ENCODE peak calls at places on chromosomes 16 and 17, in ten cellular contexts. I is left ventricle myocardium inferior, Q is left lung, N is sigmoid colon, J is uterus, P is IMR-90, V is ovary, H is SJSA1, G is endodermal cell, R is transverse colon. Z is an unnamed sample. For H3K4me1 and H3K27me3, the result is how much of the 10 kb centered on the place peaks cover.

GRCh38 chr16:63185235-63185780 is 1149.1 kb upstream of the CDH8 start:
- DNase-seq in J (no peak), H (no peak), I (no peak), V (no peak), N (no peak), Q (no peak), G (no peak), R (no peak), P (no peak), Z (no peak)

GRCh38 chr17:63189930-63190329 is 223.9 kb downstream of the TANC2 start:
- DNase-seq in H (no peak), R (no peak), P (no peak), V (no peak), J (no peak), I (no peak), G (no peak), N (no peak), Q (no peak), Z (no peak)

GRCh38 chr17:39688475-39688835 is 598 bp upstream of the PGAP3 start:
- DNase-seq in H (no peak), I (no peak), G (peak), Q (no peak), R (no peak), J (no peak), N (no peak), V (no peak), P (peak), Z (peak)

GRCh38 chr16:66934138-66934838 is at the start of gene CIAO2B:
- DNase-seq in R (peak), N (peak), I (peak), G (peak), Q (peak), H (peak), J (peak), V (peak), P (peak), Z (peak)

GRCh38 chr17:50501906-50502642 is 6.2 kb upstream of the MYCBPAP start:
- DNase-seq in H (no peak), Q (no peak), P (no peak), I (no peak), V (no peak), J (no peak), G (peak), R (no peak), N (peak), Z (no peak)

GRCh38 chr16:89373355-89374110 is 116.8 kb downstream of the ANKRD11 start:
- DNase-seq in R (no peak), G (no peak), N (peak), Q (no peak), H (no peak), I (no peak), V (peak), J (peak), P (peak), Z (no peak)

GRCh38 chr17:8894673-8895578 is 27.5 kb upstream of the PIK3R6 start:
- DNase-seq in P (peak), Q (no peak), R (peak), I (peak), G (peak), V (no peak), N (no peak), J (no peak), H (peak), Z (peak)

GRCh38 chr16:46568472-46569230 is 52.5 kb downstream of the SHCBP1 start:
- DNase-seq in G (no peak), R (no peak), J (no peak), P (no peak), I (no peak), Q (no peak), H (no peak), V (no peak), N (no peak), Z (no peak)

GRCh38 chr17:37802712-37803416 is 58.0 kb upstream of the HNF1B start:
- DNase-seq in H (no peak), G (no peak), P (peak), N (no peak), R (no peak), I (no peak), V (no peak), Q (peak), J (no peak), Z (peak)

GRCh38 chr16:46686815-46687473 is 2.0 kb downstream of the VPS35 start:
- DNase-seq in Q (no peak), H (no peak), R (no peak), P (no peak), J (no peak), V (no peak), G (no peak), N (no peak), I (no peak), Z (no peak)

GRCh38 chr17:61447358-61447757 is 4.9 kb upstream of the TBX4 start:
- DNase-seq in G (no peak), J (no peak), Q (no peak), H (no peak), I (no peak), R (no peak), V (no peak), N (no peak), P (no peak), Z (no peak)

GRCh38 chr17:35214631-35215273 is 20.6 kb upstream of the SLC35G3 start:
- DNase-seq in I (no peak), R (no peak), N (no peak), V (no peak), P (no peak), J (no peak), G (no peak), Q (no peak), H (no peak), Z (no peak)

DNA sequence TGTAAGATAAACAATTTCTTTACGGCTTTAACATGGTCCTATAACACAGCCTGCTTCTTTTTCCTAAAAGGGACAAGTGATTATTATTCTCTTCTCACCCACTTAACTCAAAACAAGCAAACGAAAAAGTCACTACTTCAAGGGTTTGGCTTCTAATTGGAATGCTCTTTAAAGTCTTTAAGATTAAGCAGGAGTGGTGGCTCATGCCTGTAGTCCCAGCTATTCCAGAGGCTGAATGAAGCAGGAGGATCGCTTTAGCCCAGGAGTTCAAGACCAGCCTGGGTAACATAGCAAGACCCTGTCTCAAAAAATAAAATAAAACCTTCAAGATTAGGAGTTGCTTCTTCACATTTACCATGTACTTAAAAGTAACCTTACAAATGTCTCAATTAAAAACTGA is 66.6 kb upstream of the CNEP1R1 start:
- DNase-seq in H (no peak), V (no peak), R (no peak), Q (no peak), J (no peak), P (no peak), N (no peak), G (no peak), I (no peak), Z (no peak)
- H3K4me1 ChIP-seq in H (under half), V (under half), R (under half), Q (under half), J (under half), P (under half), N (under half), G (under half), I (under half), Z (under half)

GRCh38 chr16:68420366-68420765 is 27.9 kb downstream of the SMPD3 start:
- DNase-seq in G (peak), R (no peak), I (no peak), V (no peak), Q (peak), J (no peak), P (no peak), N (no peak), H (no peak), Z (no peak)

GRCh38 chr16:68423771-68424170 is 24.5 kb downstream of the SMPD3 start:
- DNase-seq in J (no peak), P (no peak), H (no peak), G (no peak), R (no peak), I (no peak), V (no peak), Q (peak), N (no peak), Z (no peak)

GRCh38 chr16:68421076-68421475 is 27.2 kb downstream of the SMPD3 start:
- DNase-seq in H (no peak), N (no peak), G (no peak), P (no peak), Q (peak), R (no peak), I (no peak), V (no peak), J (no peak), Z (no peak)

GRCh38 chr16:68425498-68426354 is 22.6 kb downstream of the SMPD3 start:
- DNase-seq in R (no peak), G (no peak), P (no peak), H (no peak), N (no peak), V (no peak), I (no peak), J (no peak), Q (peak), Z (no peak)

GRCh38 chr16:68422396-68422964 is 25.8 kb downstream of the SMPD3 start:
- DNase-seq in Q (no peak), J (no peak), R (no peak), V (no peak), P (no peak), N (no peak), I (no peak), G (peak), H (no peak), Z (no peak)
- H3K27me3 ChIP-seq in Q (under half), J (under half), R (under half), V (under half), P (under half), N (under half), I (under half), G (under half), H (under half), Z (half or more)

GRCh38 chr16:79892278-79892677 is 291.7 kb upstream of the MAF start:
- DNase-seq in G (no peak), J (no peak), I (no peak), V (no peak), H (no peak), P (no peak), Q (no peak), N (no peak), R (no peak), Z (no peak)
- H3K4me1 ChIP-seq in G (under half), J (under half), I (under half), V (under half), H (under half), P (under half), Q (under half), N (under half), R (under half), Z (under half)

GRCh38 chr17:48642843-48643696 is 16.9 kb upstream of the HOXB9 start:
- DNase-seq in V (no peak), G (peak), R (no peak), N (peak), Q (no peak), I (no peak), H (no peak), P (no peak), J (no peak), Z (no peak)

GRCh38 chr17:48642059-48642842 is 16.1 kb upstream of the HOXB9 start:
- DNase-seq in Q (no peak), R (peak), H (no peak), V (no peak), N (peak), I (no peak), P (no peak), J (no peak), G (peak), Z (no peak)

GRCh38 chr17:48644910-48645557 is 18.9 kb upstream of the HOXB9 start:
- DNase-seq in V (no peak), P (no peak), I (no peak), N (no peak), Q (no peak), H (no peak), G (peak), J (no peak), R (no peak), Z (no peak)

GRCh38 chr17:48644159-48644558 is 18.0 kb upstream of the HOXB9 start:
- DNase-seq in J (no peak), P (no peak), N (no peak), H (no peak), G (peak), I (no peak), Q (no peak), R (no peak), V (no peak), Z (no peak)

GRCh38 chr17:48643697-48644012 is 17.5 kb upstream of the HOXB9 start:
- DNase-seq in R (no peak), H (no peak), V (no peak), G (no peak), Q (no peak), N (no peak), J (no peak), I (no peak), P (no peak), Z (no peak)
- H3K27me3 ChIP-seq in R (half or more), H (half or more), V (under half), G (half or more), Q (half or more), N (half or more), J (half or more), I (half or more), P (half or more), Z (half or more)

DNA sequence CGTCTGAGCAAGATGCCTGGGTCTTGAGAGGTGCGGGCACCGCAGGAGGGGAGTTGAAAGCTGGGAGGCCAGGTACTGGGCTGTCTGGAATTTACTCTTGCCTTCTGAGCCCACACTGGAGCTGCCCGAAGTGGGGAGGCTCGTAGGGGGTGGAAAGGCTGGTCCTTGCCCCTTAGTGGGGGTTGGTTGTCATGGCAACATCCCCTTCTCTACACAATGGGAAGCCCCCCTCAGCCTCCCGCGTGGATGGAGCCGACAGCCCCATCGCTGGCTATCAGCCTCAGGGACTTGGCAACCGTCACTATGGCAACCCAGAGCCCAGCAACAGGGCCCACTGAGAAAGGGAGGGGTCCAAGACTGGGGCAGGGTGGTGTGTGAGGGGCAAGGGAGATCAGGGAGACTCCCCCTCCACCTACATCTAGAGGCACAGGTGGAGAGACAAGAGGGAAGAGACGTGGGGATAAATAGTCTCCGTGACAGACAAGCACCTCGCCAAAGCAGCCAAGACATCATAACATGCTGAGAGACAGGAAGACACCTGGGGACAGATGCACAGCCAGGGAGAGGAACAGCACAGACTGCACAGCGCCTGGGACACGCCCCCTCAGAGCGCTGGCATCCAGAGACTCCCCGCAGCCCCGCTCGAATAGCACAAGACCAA is 5.3 kb upstream of the DNAH2 start:
- DNase-seq in J (no peak), G (no peak), H (no peak), P (no peak), V (no peak), Q (no peak), I (no peak), R (no peak), N (no peak), Z (no peak)
- H3K4me1 ChIP-seq in J (under half), G (under half), H (under half), P (under half), V (under half), Q (under half), I (under half), R (under half), N (under half), Z (under half)

DNA sequence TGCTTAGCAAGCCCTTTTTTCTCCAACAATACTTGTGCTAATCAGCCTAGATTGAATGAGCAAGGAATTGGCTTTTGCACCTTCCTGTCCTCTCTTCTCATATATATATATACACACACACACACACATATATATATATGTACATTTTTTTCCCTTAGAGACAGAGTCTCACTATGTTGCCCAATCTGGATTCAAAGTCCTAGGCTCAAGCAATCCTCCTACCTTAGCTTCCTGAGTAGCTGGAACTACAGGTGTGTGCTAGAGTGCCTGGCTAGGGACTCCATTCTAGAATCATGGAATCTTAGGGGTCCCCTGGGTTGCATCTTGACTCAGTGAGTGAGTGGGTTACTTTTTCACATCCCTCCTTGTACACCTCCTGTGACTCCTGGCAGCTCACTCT is 27.0 kb downstream of the RAI1 start:
- DNase-seq in G (no peak), N (no peak), H (no peak), J (no peak), V (no peak), P (no peak), I (no peak), R (no peak), Q (no peak), Z (no peak)
- H3K27me3 ChIP-seq in G (under half), N (under half), H (under half), J (under half), V (under half), P (under half), I (under half), R (under half), Q (under half), Z (under half)

GRCh38 chr17:76264755-76265623 is at the start of gene UBALD2:
- DNase-seq in I (peak), N (peak), G (peak), J (peak), V (peak), H (peak), R (peak), Q (peak), P (peak), Z (peak)

GRCh38 chr17:76265624-76266243 is 586 bp downstream of the UBALD2 start:
- DNase-seq in Q (no peak), N (peak), R (peak), J (no peak), I (peak), V (peak), G (peak), H (peak), P (peak), Z (peak)

GRCh38 chr17:76268015-76268749 is 3.0 kb downstream of the UBALD2 start:
- DNase-seq in Q (peak), N (peak), G (no peak), P (peak), V (no peak), J (peak), I (peak), H (peak), R (peak), Z (peak)

GRCh38 chr17:76267051-76267576 is 2.0 kb downstream of the UBALD2 start:
- DNase-seq in V (no peak), G (no peak), J (no peak), R (no peak), P (no peak), H (no peak), I (no peak), N (no peak), Q (no peak), Z (no peak)

DNA sequence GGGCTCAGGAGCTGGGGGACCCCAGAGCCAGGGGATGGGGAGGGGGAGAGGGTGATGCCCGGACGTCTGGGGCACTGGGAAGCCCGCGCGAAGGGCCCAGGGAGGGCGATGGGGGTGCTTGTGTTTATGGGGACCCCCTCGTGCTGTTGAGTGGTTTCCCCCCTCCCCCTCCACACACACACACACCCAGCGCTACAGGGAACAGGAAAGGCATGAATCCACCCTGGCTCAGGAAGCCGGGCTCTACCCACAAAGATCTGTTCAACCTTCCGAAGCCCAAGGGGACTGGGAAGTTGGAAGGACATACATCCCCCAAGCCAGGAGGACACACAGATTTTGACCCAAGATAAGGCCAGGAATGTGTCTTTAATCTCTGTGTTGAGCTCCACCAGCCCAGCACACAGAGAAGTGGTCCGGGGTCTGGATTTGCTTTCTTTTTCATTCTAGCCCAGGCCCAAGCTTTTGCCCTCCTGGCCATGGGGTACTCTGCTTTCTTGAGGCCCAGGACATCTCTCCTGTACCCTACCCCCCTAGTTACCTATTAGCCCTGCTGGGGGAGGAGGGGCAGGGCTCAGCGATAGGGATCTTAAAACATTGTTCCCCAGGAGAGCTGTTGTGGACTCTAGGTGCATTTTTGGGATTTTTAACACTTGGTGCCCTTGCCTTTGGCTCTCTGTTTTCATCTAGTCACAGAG is 1.2 kb downstream of the UBALD2 start:
- DNase-seq in G (no peak), H (peak), Q (no peak), V (no peak), J (no peak), I (no peak), R (peak), P (peak), N (no peak), Z (peak)
- H3K4me1 ChIP-seq in G (under half), H (half or more), Q (half or more), V (under half), J (under half), I (half or more), R (half or more), P (under half), N (under half), Z (under half)

GRCh38 chr16:85445779-85446222 is 167.3 kb upstream of the GSE1 start:
- DNase-seq in V (no peak), J (no peak), P (peak), Q (no peak), I (no peak), R (peak), N (peak), G (no peak), H (no peak), Z (no peak)
- H3K27me3 ChIP-seq in V (under half), J (under half), P (under half), Q (under half), I (under half), R (under half), N (under half), G (under half), H (under half), Z (under half)

GRCh38 chr17:78709119-78709681 is 72.9 kb downstream of the CYTH1 start:
- DNase-seq in H (no peak), R (no peak), N (no peak), Q (peak), P (no peak), J (no peak), I (no peak), G (no peak), V (no peak), Z (no peak)

GRCh38 chr17:78708510-78708973 is 73.5 kb downstream of the CYTH1 start:
- DNase-seq in P (peak), G (peak), N (peak), V (peak), R (peak), I (peak), H (peak), J (peak), Q (peak), Z (peak)

GRCh38 chr17:78707923-78708322 is 74.2 kb downstream of the CYTH1 start:
- DNase-seq in I (no peak), P (no peak), V (no peak), J (no peak), G (no peak), R (no peak), Q (no peak), H (no peak), N (no peak), Z (no peak)

GRCh38 chr17:78710607-78711006 is 71.5 kb downstream of the CYTH1 start:
- DNase-seq in Q (no peak), R (no peak), H (no peak), G (peak), J (no peak), P (no peak), N (no peak), V (no peak), I (no peak), Z (no peak)

DNA sequence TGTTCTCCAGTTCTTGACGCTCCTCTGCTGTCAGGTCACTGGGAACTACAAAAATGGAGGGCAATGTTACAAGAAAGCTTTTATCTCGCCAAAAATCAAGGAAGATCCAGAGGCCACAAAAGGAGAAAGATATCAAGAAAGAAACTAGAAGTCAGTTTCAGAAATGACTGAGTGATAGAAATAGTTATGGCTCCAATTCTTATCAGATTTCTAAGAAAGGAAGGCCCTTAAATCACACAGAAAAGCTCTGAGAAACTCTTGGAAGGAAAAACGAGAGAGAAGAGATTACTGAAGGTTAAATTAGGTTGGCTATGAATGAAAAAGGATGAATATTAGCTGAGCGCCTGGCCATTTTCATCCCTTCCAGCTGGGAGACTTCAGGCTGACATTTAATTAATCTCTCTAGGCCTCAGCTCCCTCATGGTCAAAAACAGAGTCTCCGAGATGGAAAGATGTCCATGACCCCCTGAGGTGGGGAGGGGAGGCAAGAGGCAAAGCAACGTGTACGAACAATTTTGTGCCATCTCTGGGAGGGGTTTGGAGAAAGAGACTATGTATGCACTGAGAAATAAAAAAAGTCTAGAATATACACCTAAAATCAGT is 72.3 kb downstream of the CYTH1 start:
- DNase-seq in V (no peak), I (no peak), R (no peak), P (no peak), J (no peak), G (peak), H (no peak), Q (no peak), N (no peak), Z (no peak)
- H3K4me1 ChIP-seq in V (under half), I (half or more), R (under half), P (under half), J (under half), G (under half), H (under half), Q (half or more), N (under half), Z (under half)